ENCODE peak calls at places on chromosomes 16 and 17, in five cellular contexts. B, H, O, W and A are unnamed samples.

GRCh38 chr17:309361-309888 is 43.2 kb downstream of the RPH3AL start:
- DNase-seq in W (no peak), H (no peak), B (no peak), O (no peak), A (peak; percentile 8)

GRCh38 chr16:57721356-57721755 is 14.2 kb upstream of the KATNB1 start:
- DNase-seq in B (no peak), O (no peak), H (no peak), W (no peak), A (no peak)

GRCh38 chr17:3865166-3865565 is 19.1 kb upstream of the NCBP3 start:
- DNase-seq in O (no peak), H (no peak), W (no peak), B (no peak), A (no peak)

GRCh38 chr16:3954411-3954921 is 74.0 kb upstream of the CREBBP start:
- DNase-seq in B (no peak), O (no peak), H (no peak), W (no peak), A (no peak)

GRCh38 chr17:27489045-27489715 is 32.9 kb downstream of the KSR1 start:
- DNase-seq in W (peak; percentile 35), B (no peak), O (peak; percentile 73), H (no peak), A (no peak)

GRCh38 chr17:54694287-54694887 is 206.3 kb upstream of the TOM1L1 start:
- DNase-seq in H (no peak), O (no peak), B (no peak), W (no peak), A (no peak)

GRCh38 chr17:61415374-61416210 is 15.9 kb downstream of the TBX2 start:
- DNase-seq in O (no peak), W (no peak), H (no peak), B (no peak), A (no peak)

GRCh38 chr16:4661661-4662060 is 31.7 kb upstream of the NUDT16L1 start:
- DNase-seq in W (peak; percentile 55), O (no peak), H (no peak), B (no peak), A (no peak)

GRCh38 chr17:1644493-1645206 is 882 bp downstream of the SCARF1 start:
- DNase-seq in B (no peak), W (peak; percentile 82), O (no peak), H (no peak), A (no peak)

GRCh38 chr17:17690156-17690737 is 9.0 kb downstream of the RAI1 start:
- DNase-seq in W (no peak), H (no peak), O (no peak), B (no peak), A (no peak)

GRCh38 chr17:73205326-73205980 is 12.6 kb downstream of the COG1 start:
- DNase-seq in H (no peak), W (no peak), O (no peak), B (peak; percentile 8), A (no peak)

GRCh38 chr17:40399185-40399584 is 18.5 kb downstream of the TOP2A start:
- DNase-seq in W (no peak), B (no peak), O (no peak), H (no peak), A (peak; percentile 40)

GRCh38 chr17:19384723-19385391 is 2.1 kb downstream of the MFAP4 start:
- DNase-seq in B (no peak), H (peak; percentile 90), W (no peak), O (peak; percentile 81), A (no peak)